ENCODE peak calls at places on chromosomes 1 and 21, in seven cellular contexts. K is tibial artery, U is colonic mucosa, L is kidney epithelial cell, X is uterus, O is IMR-90, P is aorta. T is an unnamed sample.

GRCh38 chr1:192066202-192066601 is 92.1 kb upstream of the RGS18 start:
- DNase-seq in K (no peak), U (no peak), L (no peak), X (no peak), O (peak; percentile 14), P (no peak), T (no peak)

GRCh38 chr1:244653439-244654283 is 735 bp downstream of the DESI2 start:
- DNase-seq in K (peak; percentile 70), U (peak; percentile 33), L (no peak), X (no peak), O (peak; percentile 31), P (peak; percentile 82), T (peak; percentile 32)

GRCh38 chr1:234072793-234073192 is 168.3 kb downstream of the SLC35F3 start:
- DNase-seq in K (no peak), U (no peak), L (no peak), X (no peak), O (no peak), P (no peak), T (no peak)

GRCh38 chr1:160209656-160210046 is 4.5 kb downstream of the PEA15 start:
- DNase-seq in K (no peak), U (no peak), L (no peak), X (no peak), O (no peak), P (no peak), T (no peak)

GRCh38 chr21:30251781-30252180 is 31.0 kb downstream of the KRTAP24-1 start:
- DNase-seq in K (no peak), U (no peak), L (no peak), X (no peak), O (no peak), P (no peak), T (no peak)

GRCh38 chr1:32774950-32775634 is 42.1 kb downstream of the YARS1 start:
- DNase-seq in K (no peak), U (no peak), L (no peak), X (no peak), O (peak; percentile 61), P (peak; percentile 48), T (peak; percentile 60)

GRCh38 chr1:146021046-146021445 is 489 bp downstream of the HJV start:
- DNase-seq in K (no peak), U (no peak), L (no peak), X (no peak), O (no peak), P (no peak), T (no peak)

GRCh38 chr21:31537872-31538576 is 121.5 kb upstream of the SOD1 start:
- DNase-seq in K (no peak), U (no peak), L (no peak), X (no peak), O (no peak), P (peak; percentile 2), T (no peak)

GRCh38 chr1:66383168-66383567 is 150.8 kb upstream of the SGIP1 start:
- DNase-seq in K (no peak), U (no peak), L (no peak), X (no peak), O (peak; percentile 13), P (no peak), T (no peak)

GRCh38 chr1:36653850-36654249 is 171.1 kb upstream of the CSF3R start:
- DNase-seq in K (peak; percentile 48), U (no peak), L (no peak), X (no peak), O (peak; percentile 3), P (peak; percentile 48), T (peak; percentile 66)

GRCh38 chr1:228148971-228149340 is 774 bp upstream of the GJC2 start:
- DNase-seq in K (no peak), U (no peak), L (no peak), X (no peak), O (no peak), P (no peak), T (no peak)

GRCh38 chr1:227920896-227921295 is 26.8 kb downstream of the WNT9A start:
- DNase-seq in K (no peak), U (no peak), L (no peak), X (no peak), O (no peak), P (no peak), T (no peak)

GRCh38 chr1:64183380-64183984 is 19.9 kb upstream of the UBE2U start:
- DNase-seq in K (no peak), U (no peak), L (no peak), X (peak; percentile 27), O (peak; percentile 61), P (no peak), T (peak; percentile 53)

GRCh38 chr1:66490817-66491216 is 43.1 kb upstream of the SGIP1 start:
- DNase-seq in K (no peak), U (no peak), L (no peak), X (no peak), O (peak; percentile 63), P (no peak), T (peak; percentile 48)

GRCh38 chr1:2546515-2547209 is 9.5 kb upstream of the TNFRSF14 start:
- DNase-seq in K (peak; percentile 94), U (peak; percentile 97), L (peak; percentile 41), X (peak; percentile 72), O (peak; percentile 61), P (peak; percentile 90), T (peak; percentile 93)

GRCh38 chr21:25179116-25179515 is 428.2 kb downstream of the MRPL39 start:
- DNase-seq in K (no peak), U (no peak), L (no peak), X (no peak), O (peak; percentile 30), P (no peak), T (no peak)

GRCh38 chr1:101288491-101288944 is 51.7 kb downstream of the S1PR1 start:
- DNase-seq in K (peak; percentile 69), U (peak; percentile 70), L (no peak), X (peak; percentile 52), O (peak; percentile 91), P (no peak), T (peak; percentile 82)

GRCh38 chr1:186272486-186272885 is 102.6 kb downstream of the TPR start:
- DNase-seq in K (no peak), U (no peak), L (no peak), X (no peak), O (no peak), P (no peak), T (no peak)

DNA sequence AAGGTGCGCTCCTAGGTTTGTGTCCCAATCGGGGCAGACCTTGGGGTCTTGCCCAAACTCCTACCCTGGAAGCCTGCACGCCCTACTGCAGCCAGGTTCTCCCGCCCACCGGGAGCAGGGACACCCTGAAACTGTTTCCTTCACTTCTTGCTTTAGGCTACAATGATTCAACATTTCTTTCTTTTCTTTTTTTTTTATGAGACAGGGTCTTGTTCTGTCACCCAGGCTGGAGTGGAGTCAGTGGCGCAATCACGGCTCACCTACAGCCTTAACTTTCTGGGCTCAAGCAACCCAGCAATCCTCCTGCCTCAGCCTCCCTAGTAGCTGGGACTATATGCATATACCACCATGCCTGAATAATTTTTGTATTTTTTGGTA is 75.8 kb downstream of the ITPKB start:
- DNase-seq in K (no peak), U (no peak), L (no peak), X (no peak), O (no peak), P (no peak), T (no peak)
- H3K4me3 ChIP-seq in K (peak overlapping the region; percentile 4), U (no peak overlapping the region), L (no peak overlapping the region), X (no peak overlapping the region), O (no peak overlapping the region), P (no peak overlapping the region), T (no peak overlapping the region)

GRCh38 chr21:42641311-42642218 is 11.9 kb upstream of the PDE9A start:
- DNase-seq in K (no peak), U (no peak), L (no peak), X (peak; percentile 35), O (no peak), P (peak; percentile 50), T (peak; percentile 47)
- H3K4me3 ChIP-seq in K (no peak overlapping the region), U (no peak overlapping the region), L (no peak overlapping the region), X (no peak overlapping the region), O (no peak overlapping the region), P (no peak overlapping the region), T (no peak overlapping the region)

GRCh38 chr1:79006564-79006963 is at the start of gene ADGRL4:
- DNase-seq in K (peak; percentile 63), U (no peak), L (no peak), X (peak; percentile 25), O (peak; percentile 50), P (peak; percentile 77), T (peak; percentile 79)

GRCh38 chr1:79004916-79005315 is 1.6 kb downstream of the ADGRL4 start:
- DNase-seq in K (no peak), U (no peak), L (no peak), X (no peak), O (no peak), P (no peak), T (no peak)

GRCh38 chr1:79010589-79010988 is 4.1 kb upstream of the ADGRL4 start:
- DNase-seq in K (no peak), U (no peak), L (no peak), X (no peak), O (no peak), P (no peak), T (no peak)

DNA sequence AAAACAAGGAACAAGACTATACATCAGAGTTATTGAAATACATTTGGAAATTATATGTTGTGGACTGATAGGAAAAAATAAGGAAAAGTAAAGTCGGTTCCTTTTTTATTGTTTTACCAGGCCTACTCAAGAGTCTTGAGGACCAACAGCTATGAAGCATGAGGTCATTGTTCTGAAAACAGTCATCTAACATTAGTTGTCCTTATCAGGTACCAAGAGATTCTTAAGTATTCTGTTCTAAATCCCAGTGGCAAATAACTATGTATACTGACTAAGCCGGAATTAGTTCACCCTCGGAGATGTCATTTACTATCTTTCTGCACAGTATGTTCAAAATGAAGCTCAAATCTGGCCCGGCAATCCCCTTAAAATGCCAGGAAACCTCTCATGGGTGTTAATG is 585 bp downstream of the ADGRL4 start:
- DNase-seq in K (no peak), U (no peak), L (no peak), X (no peak), O (peak; percentile 31), P (no peak), T (no peak)
- H3K4me3 ChIP-seq in K (peak overlapping the region; percentile 12), U (no peak overlapping the region), L (peak overlapping the region; percentile 74), X (no peak overlapping the region), O (peak overlapping the region; percentile 64), P (no peak overlapping the region), T (peak overlapping the region; percentile 56)

GRCh38 chr1:119714583-119714982 is 2.8 kb downstream of the PHGDH start:
- DNase-seq in K (peak; percentile 78), U (no peak), L (no peak), X (no peak), O (no peak), P (no peak), T (no peak)
- H3K4me3 ChIP-seq in K (peak overlapping the region; percentile 88), U (no peak overlapping the region), L (no peak overlapping the region), X (no peak overlapping the region), O (no peak overlapping the region), P (no peak overlapping the region), T (peak overlapping the region; percentile 97)

GRCh38 chr21:44800971-44801467 is 601 bp downstream of the UBE2G2 start:
- DNase-seq in K (no peak), U (peak; percentile 32), L (no peak), X (no peak), O (peak; percentile 26), P (no peak), T (no peak)

GRCh38 chr21:44802396-44803153 is 955 bp upstream of the UBE2G2 start:
- DNase-seq in K (no peak), U (no peak), L (no peak), X (no peak), O (no peak), P (no peak), T (no peak)

GRCh38 chr21:44803651-44804050 is 2.0 kb upstream of the UBE2G2 start:
- DNase-seq in K (no peak), U (no peak), L (no peak), X (no peak), O (no peak), P (no peak), T (no peak)

GRCh38 chr21:44800103-44800502 is 1.5 kb downstream of the UBE2G2 start:
- DNase-seq in K (no peak), U (peak; percentile 63), L (no peak), X (no peak), O (peak; percentile 59), P (no peak), T (no peak)

GRCh38 chr21:44801468-44802395 is at the start of gene UBE2G2:
- DNase-seq in K (peak; percentile 87), U (peak; percentile 87), L (no peak), X (peak; percentile 85), O (peak; percentile 65), P (peak; percentile 95), T (peak; percentile 76)
- H3K4me3 ChIP-seq in K (peak within 1 kb of the TSS; percentile 81), U (peak within 1 kb of the TSS; percentile 93), L (peak within 1 kb of the TSS; percentile 63), X (peak within 1 kb of the TSS; percentile 81), O (peak within 1 kb of the TSS; percentile 100), P (peak within 1 kb of the TSS; percentile 99), T (peak within 1 kb of the TSS; percentile 73)

T was measured in foreskin fibroblast.